ENCODE peak calls at places on chromosomes 4 and X, in nine cellular contexts. Y, G, W, N, Z, H, O, R and E are unnamed samples.

GRCh38 chr4:92100980-92101379 is 202.8 kb upstream of the GRID2 start:
- DNase-seq in R (peak), Y (no peak), O (no peak), W (no peak), H (no peak), Z (no peak), G (no peak), N (no peak), E (peak)

GRCh38 chr4:21656832-21657231 is 291.7 kb downstream of the KCNIP4 start:
- DNase-seq in N (no peak), O (no peak), R (peak), G (no peak), Z (no peak), H (no peak), W (no peak), Y (peak), E (no peak)

GRCh38 chrX:103330601-103331397 is 760 bp downstream of the TCEAL7 start:
- DNase-seq in N (no peak), Y (peak), R (no peak), G (no peak), O (no peak), H (no peak), W (no peak), Z (no peak), E (no peak)

GRCh38 chr4:84529169-84529751 is 30.2 kb upstream of the NKX6-1 start:
- DNase-seq in Y (peak), W (no peak), G (peak), Z (no peak), O (peak), R (no peak), N (no peak), H (no peak), E (peak)

GRCh38 chr4:1578301-1578781 is 105.8 kb downstream of the FAM53A start:
- DNase-seq in N (no peak), R (no peak), Y (peak), G (no peak), W (no peak), H (no peak), O (no peak), Z (no peak), E (no peak)

GRCh38 chr4:185142563-185142910 is 529 bp upstream of the SLC25A4 start:
- DNase-seq in O (no peak), W (no peak), N (no peak), Z (no peak), R (no peak), Y (no peak), H (no peak), G (no peak), E (peak)

GRCh38 chr4:26594778-26595177 is 10.9 kb downstream of the TBC1D19 start:
- DNase-seq in W (no peak), Z (no peak), G (no peak), O (no peak), Y (no peak), N (no peak), H (no peak), R (no peak), E (no peak)

GRCh38 chrX:7996414-7996813 is 69.2 kb upstream of the PNPLA4 start:
- DNase-seq in G (no peak), O (peak), W (no peak), R (no peak), Y (peak), Z (peak), H (peak), N (no peak), E (peak)

GRCh38 chrX:85503258-85504158 is 124.0 kb upstream of the POF1B start:
- DNase-seq in R (no peak), Y (no peak), W (no peak), H (no peak), O (no peak), Z (no peak), G (no peak), N (peak), E (no peak)

GRCh38 chrX:77740376-77740905 is 45.6 kb downstream of the ATRX start:
- DNase-seq in N (no peak), Y (peak), R (no peak), W (no peak), O (no peak), G (no peak), H (no peak), Z (no peak), E (no peak)

GRCh38 chr4:101081695-101082369 is 265.5 kb downstream of the PPP3CA start:
- DNase-seq in R (no peak), N (no peak), H (no peak), O (no peak), Y (no peak), G (no peak), W (no peak), Z (no peak), E (no peak)

GRCh38 chr4:15525080-15525479 is 55.4 kb downstream of the CC2D2A start:
- DNase-seq in W (no peak), Y (no peak), R (no peak), O (no peak), G (no peak), H (no peak), N (no peak), Z (no peak), E (no peak)

GRCh38 chr4:152257601-152258066 is 278.3 kb downstream of the FBXW7 start:
- DNase-seq in R (peak), Y (peak), W (no peak), G (peak), O (peak), H (no peak), N (no peak), Z (no peak), E (no peak)

GRCh38 chr4:125750827-125751466 is 436.2 kb downstream of the FAT4 start:
- DNase-seq in H (no peak), Y (peak), R (no peak), O (no peak), Z (no peak), G (peak), N (no peak), W (no peak), E (no peak)

GRCh38 chr4:135718019-135718418 is 1516.4 kb upstream of the PABPC4L start:
- DNase-seq in G (peak), Z (no peak), N (no peak), R (peak), Y (no peak), W (no peak), O (no peak), H (no peak), E (no peak)

GRCh38 chr4:98261291-98262271 is at the start of gene RAP1GDS1:
- DNase-seq in H (peak), N (peak), W (peak), Y (peak), Z (peak), G (peak), R (no peak), O (peak), E (peak)

GRCh38 chrX:8783100-8784098 is 17.8 kb downstream of the FAM9A start:
- DNase-seq in Y (peak), W (peak), G (no peak), N (no peak), H (no peak), Z (peak), O (peak), R (no peak), E (no peak)

GRCh38 chr4:174423257-174423944 is 98.9 kb downstream of the HPGD start:
- DNase-seq in R (peak), O (peak), H (no peak), Z (peak), Y (no peak), W (no peak), G (peak), N (no peak), E (no peak)

GRCh38 chr4:2007804-2008670 is 737 bp downstream of the NELFA start:
- DNase-seq in G (no peak), R (no peak), Z (no peak), O (no peak), N (no peak), W (no peak), Y (peak), H (no peak), E (no peak)